ENCODE peak calls at places on chromosomes 7 and 10, in seven cellular contexts. H is GM23248, B is breast epithelium, Q is MM.1S, G is adipocyte, I is transverse colon, S is PC-3. R is an unnamed sample.

GRCh38 chr7:18762189-18762588 is 266.6 kb downstream of the HDAC9 start:
- DNase-seq in G (peak; percentile 53), Q (no peak), H (peak; percentile 89), B (no peak), S (peak; percentile 31), I (no peak), R (peak; percentile 48)

GRCh38 chr10:133379801-133380666 is 972 bp downstream of the PAOX start:
- DNase-seq in Q (no peak), S (no peak), B (no peak), H (no peak), I (no peak), G (no peak), R (no peak)

GRCh38 chr7:70883750-70884445 is 248.0 kb upstream of the GALNT17 start:
- DNase-seq in H (no peak), Q (no peak), I (no peak), G (no peak), S (no peak), B (no peak), R (no peak)

GRCh38 chr10:3526721-3527120 is 258.3 kb downstream of the KLF6 start:
- DNase-seq in S (no peak), G (peak; percentile 86), I (no peak), Q (no peak), B (no peak), H (peak; percentile 94), R (no peak)

GRCh38 chr10:116708386-116708785 is 34.0 kb downstream of the HSPA12A start:
- DNase-seq in I (no peak), S (no peak), G (peak; percentile 24), Q (no peak), B (no peak), H (peak; percentile 89), R (no peak)

GRCh38 chr10:65100146-65100545 is 1578.9 kb downstream of the REEP3 start:
- DNase-seq in B (no peak), S (no peak), Q (no peak), G (no peak), I (no peak), H (no peak), R (no peak)

GRCh38 chr7:130393799-130394411 is 13.6 kb downstream of the CPA1 start:
- DNase-seq in I (no peak), G (no peak), B (no peak), Q (no peak), H (no peak), S (no peak), R (no peak)

GRCh38 chr7:151181011-151181431 is 6.0 kb downstream of the ASB10 start:
- DNase-seq in B (no peak), I (no peak), Q (no peak), H (no peak), G (no peak), S (no peak), R (no peak)

GRCh38 chr7:96236198-96237039 is 85.5 kb downstream of the SLC25A13 start:
- DNase-seq in G (peak; percentile 67), H (peak; percentile 58), S (peak; percentile 31), Q (no peak), B (no peak), I (no peak), R (peak; percentile 67)

GRCh38 chr10:30827531-30828120 is 198.1 kb upstream of the LYZL2 start:
- DNase-seq in S (no peak), G (peak; percentile 43), B (no peak), H (peak; percentile 73), I (no peak), Q (no peak), R (no peak)

GRCh38 chr10:70920519-70920918 is 32.2 kb upstream of the PCBD1 start:
- DNase-seq in Q (no peak), S (peak; percentile 68), B (peak; percentile 71), G (no peak), H (no peak), I (peak; percentile 61), R (no peak)

GRCh38 chr7:47333131-47333887 is 248.6 kb downstream of the TNS3 start:
- DNase-seq in I (no peak), Q (no peak), B (no peak), G (peak; percentile 29), H (no peak), S (no peak), R (no peak)

GRCh38 chr7:54985405-54986360 is 33.1 kb upstream of the EGFR start:
- DNase-seq in I (no peak), S (peak; percentile 96), G (peak; percentile 79), B (no peak), Q (no peak), H (peak; percentile 84), R (peak; percentile 41)
- H3K4me3 ChIP-seq in I (no peak overlapping the region), S (peak overlapping the region; percentile 21), G (no peak overlapping the region), B (no peak overlapping the region), Q (no peak overlapping the region), H (peak overlapping the region; percentile 28), R (no peak overlapping the region)

DNA sequence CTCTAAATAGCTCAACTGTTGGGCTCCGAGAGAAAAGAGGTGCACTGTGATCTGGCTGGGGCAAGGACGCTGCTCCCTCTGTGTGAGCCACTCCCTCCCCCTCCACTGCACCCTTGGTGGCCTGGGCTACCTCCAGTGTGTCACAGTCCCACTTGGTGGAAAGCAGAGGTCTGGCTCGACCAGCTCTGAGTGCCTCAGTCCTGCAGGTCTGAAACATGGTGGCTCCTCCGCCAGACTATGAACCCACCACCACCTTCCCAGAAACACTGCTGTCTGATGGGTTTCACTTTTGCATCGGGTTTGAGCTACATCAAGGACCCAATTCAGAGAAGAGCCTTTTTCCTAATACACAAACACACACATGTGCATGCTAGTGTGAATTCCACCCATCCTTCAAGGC is 500.1 kb downstream of the RPS24 start:
- DNase-seq in S (no peak), Q (no peak), H (no peak), I (no peak), G (no peak), B (no peak), R (no peak)
- H3K27me3 ChIP-seq in S (peaks cover 44% of the 10 kb centered on the region), Q (no peaks in the 10 kb centered on the region), H (no peaks in the 10 kb centered on the region), I (no peaks in the 10 kb centered on the region), G (no peaks in the 10 kb centered on the region), B (no peaks in the 10 kb centered on the region), R (no peaks in the 10 kb centered on the region)

GRCh38 chr7:128094111-128094570 is 62.9 kb upstream of the LRRC4 start:
- DNase-seq in S (no peak), Q (no peak), G (no peak), I (no peak), B (no peak), H (no peak), R (no peak)
- H3K36me3 ChIP-seq in S (peaks cover 12% of the 10 kb centered on the region), Q (peaks cover 10% of the 10 kb centered on the region), G (peaks cover 76% of the 10 kb centered on the region), I (no peaks in the 10 kb centered on the region), B (no peaks in the 10 kb centered on the region), H (peaks cover 2% of the 10 kb centered on the region), R (no peaks in the 10 kb centered on the region)

GRCh38 chr7:54781356-54781912 is 22.4 kb upstream of the SEC61G start:
- DNase-seq in G (no peak), B (no peak), I (no peak), Q (no peak), H (no peak), S (no peak), R (no peak)
- H3K4me3 ChIP-seq in G (no peak overlapping the region), B (no peak overlapping the region), I (no peak overlapping the region), Q (no peak overlapping the region), H (no peak overlapping the region), S (no peak overlapping the region), R (no peak overlapping the region)

GRCh38 chr10:69626826-69627225 is 3.2 kb upstream of the FAM241B start:
- DNase-seq in H (no peak), B (no peak), I (no peak), Q (no peak), G (no peak), S (no peak), R (no peak)

GRCh38 chr10:69620625-69621024 is 9.4 kb upstream of the FAM241B start:
- DNase-seq in Q (no peak), G (no peak), I (no peak), S (no peak), H (no peak), B (no peak), R (no peak)

GRCh38 chr10:69619626-69620025 is 10.4 kb upstream of the FAM241B start:
- DNase-seq in S (no peak), B (no peak), Q (no peak), H (no peak), G (no peak), I (no peak), R (no peak)

GRCh38 chr10:69628876-69629275 is 1.2 kb upstream of the FAM241B start:
- DNase-seq in I (no peak), Q (no peak), H (no peak), B (no peak), G (no peak), S (no peak), R (no peak)

DNA sequence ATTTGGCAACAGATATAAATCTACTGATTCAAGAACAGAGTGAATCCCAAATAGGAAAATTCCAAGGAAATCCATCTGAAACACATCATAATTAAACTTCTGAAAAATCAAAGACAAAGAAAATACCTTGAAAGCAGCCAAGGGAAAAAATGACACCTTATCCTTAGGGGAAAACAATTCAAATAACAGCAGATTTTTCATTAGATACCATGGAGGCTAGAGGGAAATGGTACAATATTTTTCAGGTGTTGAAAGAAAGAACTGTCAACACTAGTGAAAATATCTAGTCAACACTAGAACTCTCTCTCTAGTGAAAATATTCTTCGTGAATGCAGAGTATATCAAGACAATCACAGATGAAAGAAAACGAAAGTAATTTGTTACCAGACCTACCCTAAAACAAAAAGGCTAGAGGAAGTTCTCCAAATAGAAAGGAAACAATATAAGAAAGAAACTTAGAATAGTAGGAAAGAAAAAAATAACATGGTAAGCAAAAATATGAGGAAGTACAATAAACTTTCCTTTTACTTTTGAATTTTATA is 5.7 kb upstream of the FAM241B start:
- DNase-seq in B (no peak), S (no peak), G (no peak), I (no peak), H (no peak), Q (peak; percentile 43), R (no peak)
- H3K27me3 ChIP-seq in B (no peaks in the 10 kb centered on the region), S (peaks cover 53% of the 10 kb centered on the region), G (peaks cover 46% of the 10 kb centered on the region), I (peaks cover 3% of the 10 kb centered on the region), H (peaks cover 52% of the 10 kb centered on the region), Q (peaks cover 44% of the 10 kb centered on the region), R (peaks cover 3% of the 10 kb centered on the region)

GRCh38 chr10:42594246-42594650 is 44.1 kb downstream of the ZNF33B start:
- DNase-seq in B (no peak), I (no peak), H (peak; percentile 13), S (no peak), G (peak; percentile 56), Q (no peak), R (no peak)

GRCh38 chr10:42593284-42593683 is 45.1 kb downstream of the ZNF33B start:
- DNase-seq in B (no peak), I (no peak), Q (no peak), H (no peak), S (no peak), G (no peak), R (no peak)

GRCh38 chr10:42598249-42598873 is 40.0 kb downstream of the ZNF33B start:
- DNase-seq in G (no peak), I (no peak), B (no peak), Q (no peak), S (no peak), H (no peak), R (no peak)

DNA sequence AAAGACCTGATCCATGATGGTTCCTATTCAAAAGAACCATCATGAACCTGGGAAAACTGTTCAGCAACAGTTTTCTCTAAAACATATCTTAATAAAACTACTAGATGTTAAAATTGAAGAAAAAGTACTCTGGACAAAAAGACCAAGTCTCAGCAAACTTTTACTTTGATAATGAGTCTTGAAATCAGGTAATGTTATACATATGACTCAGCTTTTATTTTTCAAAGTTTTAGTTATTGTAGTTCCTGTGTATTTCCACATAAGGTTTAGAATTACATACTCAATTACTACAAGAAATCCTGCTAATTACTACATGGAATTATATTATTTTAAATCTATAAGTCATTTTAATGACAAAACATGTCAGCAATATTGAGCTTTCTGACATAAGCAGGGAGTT is 42.2 kb downstream of the ZNF33B start:
- DNase-seq in B (no peak), I (no peak), G (no peak), H (no peak), S (no peak), Q (no peak), R (no peak)
- H3K36me3 ChIP-seq in B (no peaks in the 10 kb centered on the region), I (no peaks in the 10 kb centered on the region), G (peaks cover 31% of the 10 kb centered on the region), H (peaks cover 18% of the 10 kb centered on the region), S (peaks cover 88% of the 10 kb centered on the region), Q (peaks cover 28% of the 10 kb centered on the region), R (peaks cover 21% of the 10 kb centered on the region)

R was measured in MG63.